ENCODE peak calls at places on chromosomes 5 and 9, in nine cellular contexts. J is hepatocyte, F is stromal cell of bone marrow, E is GM03348, R is HEK293T, K is putamen, A is mucosa of descending colon, S is H4, L is HFF-Myc. Q is an unnamed sample.

GRCh38 chr5:169970911-169971436 is 9.3 kb downstream of the INSYN2B start:
- DNase-seq in J (no peak), F (peak; percentile 59), E (peak; percentile 84), R (no peak), K (no peak), A (no peak), S (peak; percentile 49), L (peak; percentile 42), Q (no peak)

GRCh38 chr9:6384732-6385131 is 28.3 kb upstream of the UHRF2 start:
- DNase-seq in J (no peak), F (no peak), E (no peak), R (no peak), K (no peak), A (no peak), S (no peak), L (no peak), Q (no peak)

GRCh38 chr5:98770158-98770910 is 3.1 kb upstream of the RGMB start:
- DNase-seq in J (peak; percentile 65), F (no peak), E (peak; percentile 40), R (no peak), K (peak; percentile 63), A (peak; percentile 61), S (peak; percentile 57), L (no peak), Q (peak; percentile 37)

GRCh38 chr5:150568663-150569062 is 60.7 kb downstream of the NDST1 start:
- DNase-seq in J (no peak), F (no peak), E (no peak), R (no peak), K (no peak), A (no peak), S (no peak), L (no peak), Q (no peak)

GRCh38 chr5:157778121-157778805 is 34.8 kb downstream of the LSM11 start:
- DNase-seq in J (peak; percentile 19), F (no peak), E (peak; percentile 6), R (no peak), K (no peak), A (peak; percentile 77), S (peak; percentile 23), L (peak; percentile 72), Q (no peak)

GRCh38 chr5:14581333-14581890 is at the start of gene OTULINL:
- DNase-seq in J (peak; percentile 94), F (peak; percentile 33), E (peak; percentile 100), R (peak; percentile 98), K (peak; percentile 72), A (peak; percentile 95), S (peak; percentile 48), L (no peak), Q (no peak)

GRCh38 chr9:35711501-35712428 is 20.2 kb downstream of the TLN1 start:
- DNase-seq in J (no peak), F (no peak), E (no peak), R (no peak), K (no peak), A (no peak), S (no peak), L (no peak), Q (no peak)

GRCh38 chr9:10252174-10252573 is 360.6 kb downstream of the PTPRD start:
- DNase-seq in J (peak; percentile 11), F (no peak), E (no peak), R (no peak), K (no peak), A (no peak), S (no peak), L (no peak), Q (no peak)

Q was measured in AML-193.